ENCODE peak calls at places on chromosome 6, in six cellular contexts. O is H1, B is GM12891, A is K562, X is HepG2, Y is GM12878. Q is an unnamed sample.

GRCh38 chr6:11094411-11094851 is 797 bp downstream of the SMIM13 start:
- DNase-seq in O (no peak), B (peak), A (peak), X (peak), Y (no peak), Q (peak)

GRCh38 chr6:76876922-76877553 is 586.3 kb downstream of the HTR1B start:
- DNase-seq in O (peak), B (no peak), A (peak), X (peak), Y (no peak), Q (no peak)

GRCh38 chr6:13427346-13427745 is 60.1 kb downstream of the GFOD1 start:
- DNase-seq in O (no peak), B (no peak), A (no peak), X (no peak), Y (peak), Q (no peak)

GRCh38 chr6:148513145-148514071 is 170.8 kb downstream of the SASH1 start:
- DNase-seq in O (no peak), B (no peak), A (no peak), X (no peak), Y (no peak), Q (no peak)

GRCh38 chr6:112781236-112781635 is 434.1 kb downstream of the RFPL4B start:
- DNase-seq in O (no peak), B (no peak), A (no peak), X (peak), Y (no peak), Q (no peak)

GRCh38 chr6:101403566-101403965 is 10.1 kb downstream of the GRIK2 start:
- DNase-seq in O (no peak), B (no peak), A (no peak), X (no peak), Y (no peak), Q (no peak)

GRCh38 chr6:154542747-154543146 is 32.3 kb upstream of the CNKSR3 start:
- DNase-seq in O (peak), B (no peak), A (no peak), X (no peak), Y (no peak), Q (no peak)

GRCh38 chr6:76771076-76771634 is 692.1 kb downstream of the HTR1B start:
- DNase-seq in O (no peak), B (no peak), A (no peak), X (no peak), Y (no peak), Q (no peak)

GRCh38 chr6:6393069-6393529 is 72.6 kb upstream of the F13A1 start:
- DNase-seq in O (no peak), B (no peak), A (no peak), X (no peak), Y (no peak), Q (no peak)

GRCh38 chr6:139470971-139471370 is 96.5 kb upstream of the CITED2 start:
- DNase-seq in O (no peak), B (no peak), A (no peak), X (no peak), Y (no peak), Q (no peak)

GRCh38 chr6:44044154-44044539 is 83.1 kb downstream of the MRPL14 start:
- DNase-seq in O (no peak), B (no peak), A (peak), X (peak), Y (no peak), Q (no peak)

GRCh38 chr6:148599967-148600426 is 146.8 kb upstream of the UST start:
- DNase-seq in O (peak), B (no peak), A (no peak), X (peak), Y (no peak), Q (no peak)

GRCh38 chr6:96212076-96212475 is 196.3 kb downstream of the FUT9 start:
- DNase-seq in O (no peak), B (no peak), A (no peak), X (no peak), Y (no peak), Q (no peak)

GRCh38 chr6:32177182-32177787 is 920 bp upstream of the RNF5 start:
- DNase-seq in O (no peak), B (no peak), A (peak), X (no peak), Y (no peak), Q (no peak)

GRCh38 chr6:15536201-15536955 is 126.5 kb downstream of the DTNBP1 start:
- DNase-seq in O (no peak), B (no peak), A (no peak), X (no peak), Y (no peak), Q (no peak)

GRCh38 chr6:167907837-167908681 is 81.3 kb downstream of the AFDN start:
- DNase-seq in O (no peak), B (no peak), A (peak), X (peak), Y (no peak), Q (no peak)

GRCh38 chr6:122715725-122716124 is 63.8 kb upstream of the FABP7 start:
- DNase-seq in O (no peak), B (no peak), A (no peak), X (no peak), Y (no peak), Q (no peak)

GRCh38 chr6:143325379-143326140 is 124.9 kb downstream of the ADAT2 start:
- DNase-seq in O (no peak), B (no peak), A (no peak), X (no peak), Y (no peak), Q (no peak)

GRCh38 chr6:142940487-142940886 is 4.5 kb downstream of the HIVEP2 start:
- DNase-seq in O (no peak), B (no peak), A (peak), X (no peak), Y (no peak), Q (no peak)

GRCh38 chr6:17624396-17624795 is 24.3 kb downstream of the FAM8A1 start:
- DNase-seq in O (no peak), B (no peak), A (no peak), X (no peak), Y (no peak), Q (no peak)

GRCh38 chr6:77457720-77458349 is 5.5 kb downstream of the HTR1B start:
- DNase-seq in O (no peak), B (no peak), A (peak), X (peak), Y (no peak), Q (no peak)

GRCh38 chr6:5094327-5094726 is 9.2 kb downstream of the PPP1R3G start:
- DNase-seq in O (no peak), B (no peak), A (no peak), X (no peak), Y (no peak), Q (no peak)

GRCh38 chr6:142693446-142693845 is 251.5 kb downstream of the HIVEP2 start:
- DNase-seq in O (no peak), B (no peak), A (no peak), X (no peak), Y (no peak), Q (no peak)

GRCh38 chr6:75363304-75363703 is 78.7 kb upstream of the TMEM30A start:
- DNase-seq in O (no peak), B (no peak), A (no peak), X (no peak), Y (no peak), Q (no peak)

GRCh38 chr6:134937426-134937825 is 12.5 kb downstream of the ALDH8A1 start:
- DNase-seq in O (no peak), B (no peak), A (no peak), X (no peak), Y (no peak), Q (no peak)

GRCh38 chr6:8941578-8941977 is 506.2 kb upstream of the SLC35B3 start:
- DNase-seq in O (no peak), B (no peak), A (no peak), X (no peak), Y (no peak), Q (no peak)
- TF ChIP-seq POLR2AphosphoS5 in O (no peak), B (no peak), A (no peak), X (no peak), Y (no peak), Q (no peak)

DNA sequence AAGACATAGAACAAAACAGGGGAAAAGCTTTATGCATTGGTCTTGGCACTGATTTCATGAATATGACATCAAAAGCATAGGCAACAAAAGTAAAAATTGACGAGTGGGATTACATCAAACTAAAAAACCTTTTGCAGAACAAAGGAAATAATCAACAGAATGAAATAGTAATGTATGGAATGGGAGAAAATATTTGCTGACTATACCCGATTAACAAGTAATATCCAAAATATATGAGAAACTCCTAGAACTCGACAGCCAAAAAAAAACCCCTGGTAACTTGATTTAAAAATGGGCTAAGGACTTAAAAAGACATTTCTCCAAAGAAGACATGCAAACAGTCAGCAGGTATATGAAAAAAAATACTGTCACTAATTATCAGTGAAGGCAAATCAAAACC is 231.7 kb upstream of the MAN1A1 start:
- DNase-seq in O (no peak), B (no peak), A (no peak), X (no peak), Y (no peak), Q (no peak)
- TF ChIP-seq POLR2A in O (no peak), B (no peak), A (no peak), X (no peak), Y (no peak), Q (no peak)

DNA sequence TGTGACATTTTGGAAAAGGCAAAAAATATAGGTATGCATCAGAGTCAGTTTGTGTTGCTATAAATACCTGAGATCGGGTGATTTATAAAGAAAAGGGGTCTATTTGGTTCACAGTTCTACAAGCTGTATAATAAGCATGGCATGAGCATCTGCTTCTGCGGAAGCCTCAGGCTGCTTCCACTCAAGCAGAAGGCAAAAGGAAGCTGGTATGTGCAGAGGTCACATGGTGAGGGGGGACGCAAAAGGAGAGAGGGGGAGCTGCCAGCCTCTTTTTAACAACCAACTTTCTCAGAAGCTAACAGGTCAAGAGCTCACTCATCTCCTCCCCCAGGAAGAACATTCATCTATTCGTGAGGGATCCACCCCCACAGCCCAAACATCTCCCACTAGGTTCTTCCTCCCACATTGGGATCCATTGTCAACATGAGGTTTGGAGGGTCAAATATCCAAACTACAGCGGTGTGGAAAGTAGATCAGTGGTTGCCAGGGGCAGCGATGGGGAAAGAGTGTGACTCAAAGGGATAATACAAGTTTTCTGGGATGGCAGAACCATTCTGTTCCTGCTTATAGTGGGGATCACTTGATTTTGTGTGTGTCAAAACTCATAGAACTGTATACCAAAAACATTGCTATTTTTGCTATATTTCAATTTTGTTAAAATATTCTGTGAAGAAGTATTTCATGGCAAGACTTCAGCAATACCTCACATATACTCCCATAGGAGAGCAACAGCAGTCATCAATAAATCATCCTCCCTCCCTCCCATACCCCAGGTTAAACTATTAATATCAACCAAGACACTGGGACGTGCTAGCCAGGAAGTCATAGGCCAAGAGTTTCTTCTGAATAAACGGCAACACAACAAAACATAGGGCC is 9.9 kb upstream of the FAM50B start:
- DNase-seq in O (no peak), B (no peak), A (no peak), X (peak), Y (no peak), Q (no peak)
- TF ChIP-seq TAF1 in O (no peak), B (no peak), A (no peak), X (peak), Y (no peak), Q (no peak)

GRCh38 chr6:166512567-166512966 is 73.9 kb downstream of the RAMACL start:
- DNase-seq in O (no peak), B (peak), A (peak), X (no peak), Y (no peak), Q (peak)

GRCh38 chr6:166516256-166516655 is 70.2 kb downstream of the RAMACL start:
- DNase-seq in O (no peak), B (no peak), A (no peak), X (no peak), Y (no peak), Q (no peak)

GRCh38 chr6:166511316-166511715 is 75.2 kb downstream of the RAMACL start:
- DNase-seq in O (no peak), B (no peak), A (no peak), X (no peak), Y (no peak), Q (no peak)

GRCh38 chr6:166514196-166514595 is 72.3 kb downstream of the RAMACL start:
- DNase-seq in O (no peak), B (no peak), A (no peak), X (no peak), Y (no peak), Q (no peak)

DNA sequence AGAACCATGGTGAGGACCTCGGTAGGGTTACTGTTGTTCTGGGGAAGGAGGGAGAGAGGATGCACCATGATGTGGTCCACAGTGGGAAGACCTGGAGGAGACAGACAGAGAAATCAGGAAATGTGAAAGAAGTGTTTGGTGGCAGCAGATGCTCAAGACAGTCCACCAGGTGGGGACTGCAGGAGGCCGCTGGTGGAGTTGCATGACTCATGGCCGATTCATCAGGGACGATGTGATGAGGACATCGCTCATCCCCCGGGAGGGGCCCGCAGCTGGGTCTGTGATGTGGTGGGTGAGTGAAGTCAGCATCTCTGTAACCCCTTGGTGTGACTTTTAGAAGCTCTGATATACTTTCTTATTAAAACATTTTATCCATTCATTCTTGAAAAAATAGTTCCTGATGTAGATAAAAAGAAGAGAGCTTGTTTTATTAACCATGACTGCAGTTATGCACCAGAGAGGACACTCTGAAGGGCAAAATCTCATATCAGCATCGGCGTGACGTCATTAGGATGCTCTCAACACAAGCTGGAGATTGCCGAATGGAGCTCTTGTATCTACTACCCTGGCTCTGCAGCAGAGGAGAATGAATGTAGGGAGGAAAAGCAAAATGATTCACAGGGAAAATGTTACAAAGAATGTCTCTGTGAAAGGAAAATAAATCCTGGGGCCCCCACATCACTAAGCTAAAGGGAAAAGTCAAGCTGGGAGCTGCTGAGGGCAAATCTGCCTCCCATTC is 71.2 kb downstream of the RAMACL start:
- DNase-seq in O (no peak), B (no peak), A (peak), X (peak), Y (no peak), Q (no peak)
- TF ChIP-seq POLR2AphosphoS5 in O (no peak), B (no peak), A (no peak), X (no peak), Y (no peak), Q (no peak)

GRCh38 chr6:26537846-26538571 is at the start of gene HMGN4:
- DNase-seq in O (no peak), B (peak), A (peak), X (peak), Y (peak), Q (peak)
- TF ChIP-seq POLR2A in O (peak), B (peak), A (peak), X (peak), Y (peak), Q (peak)

DNA sequence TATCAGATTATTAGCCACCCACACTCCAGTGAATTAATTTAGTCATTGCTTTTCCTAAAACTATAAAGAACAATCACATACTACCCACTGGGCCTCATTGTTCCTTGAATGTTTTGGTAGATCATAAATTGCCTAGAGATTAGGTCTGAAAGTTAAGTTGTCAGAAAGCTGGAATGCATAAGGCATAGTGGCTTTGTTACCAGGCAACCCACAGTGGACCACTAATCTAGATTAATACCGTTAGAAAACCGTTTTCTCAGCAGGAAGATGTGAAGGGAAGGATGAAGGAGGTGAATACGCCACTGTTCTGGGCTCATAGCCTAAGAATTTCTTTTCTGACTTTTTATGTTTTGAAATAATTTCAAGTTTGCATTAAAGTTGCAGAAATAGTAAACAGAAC is 75.6 kb downstream of the SAMD3 start:
- DNase-seq in O (no peak), B (no peak), A (no peak), X (no peak), Y (no peak), Q (no peak)
- TF ChIP-seq TAF1 in O (no peak), B (no peak), A (no peak), X (no peak), Y (no peak), Q (no peak)

DNA sequence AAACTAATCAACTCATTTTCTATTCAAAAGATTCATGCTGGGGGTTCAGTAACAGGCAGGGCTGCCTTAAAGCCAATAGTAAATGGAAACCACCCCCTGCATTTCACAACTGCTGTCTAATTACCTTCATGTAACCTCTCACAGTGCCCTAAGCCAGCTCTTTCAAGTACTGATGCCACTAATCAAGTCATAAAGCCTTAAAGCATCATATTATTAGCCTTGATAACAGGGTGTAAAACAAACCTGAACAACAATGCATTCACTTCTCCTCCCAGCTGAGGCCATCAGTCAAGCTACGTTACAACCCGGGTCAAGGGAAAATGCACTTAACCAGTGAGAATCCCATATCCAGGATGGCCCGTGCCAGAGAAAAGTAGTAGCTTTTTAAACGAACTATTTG is 33.0 kb downstream of the TRERF1 start:
- DNase-seq in O (no peak), B (no peak), A (no peak), X (no peak), Y (no peak), Q (no peak)
- TF ChIP-seq POLR2AphosphoS5 in O (no peak), B (no peak), A (no peak), X (no peak), Y (no peak), Q (no peak)

GRCh38 chr6:169211881-169212280 is 41.8 kb downstream of the THBS2 start:
- DNase-seq in O (no peak), B (no peak), A (no peak), X (no peak), Y (no peak), Q (no peak)

GRCh38 chr6:169212436-169212835 is 41.2 kb downstream of the THBS2 start:
- DNase-seq in O (no peak), B (no peak), A (peak), X (no peak), Y (no peak), Q (no peak)

GRCh38 chr6:169215201-169215661 is 38.4 kb downstream of the THBS2 start:
- DNase-seq in O (no peak), B (no peak), A (no peak), X (no peak), Y (no peak), Q (no peak)

GRCh38 chr6:169213814-169214520 is 39.7 kb downstream of the THBS2 start:
- DNase-seq in O (no peak), B (no peak), A (no peak), X (no peak), Y (no peak), Q (no peak)

GRCh38 chr6:169212897-169213813 is 40.5 kb downstream of the THBS2 start:
- DNase-seq in O (peak), B (peak), A (peak), X (peak), Y (peak), Q (peak)
- TF ChIP-seq POLR2A in O (no peak), B (no peak), A (peak), X (no peak), Y (peak), Q (no peak)